ENCODE peak calls at places on chromosome X, in seven cellular contexts. E, T, W, J, Y, S and N are unnamed samples.

GRCh38 chrX:120452131-120452530 is 17.0 kb downstream of the LAMP2 start:
- DNase-seq in T (peak; percentile 32), E (no peak), S (peak; percentile 59), Y (no peak), J (no peak), W (no peak), N (peak; percentile 8)

GRCh38 chrX:53281321-53281822 is at the start of gene IQSEC2:
- DNase-seq in J (peak; percentile 88), E (no peak), T (peak; percentile 82), S (peak; percentile 81), W (peak; percentile 80), Y (peak; percentile 67), N (no peak)

GRCh38 chrX:103918050-103918449 is 44.4 kb upstream of the TMSB15B start:
- DNase-seq in W (peak; percentile 38), S (peak; percentile 73), T (peak; percentile 68), Y (no peak), E (peak; percentile 4), J (peak; percentile 28), N (peak; percentile 2)

GRCh38 chrX:7987160-7987992 is 60.2 kb upstream of the PNPLA4 start:
- DNase-seq in S (peak; percentile 22), E (no peak), J (no peak), W (no peak), T (peak; percentile 68), Y (no peak), N (no peak)

GRCh38 chrX:73828080-73828720 is 265.2 kb downstream of the CHIC1 start:
- DNase-seq in W (no peak), J (no peak), S (no peak), Y (no peak), T (no peak), E (no peak), N (no peak)

GRCh38 chrX:36575670-36576069 is 432.5 kb upstream of the FAM47C start:
- DNase-seq in W (no peak), T (no peak), Y (no peak), S (no peak), E (no peak), J (no peak), N (no peak)

GRCh38 chrX:130039847-130040246 is 57.4 kb downstream of the BCORL1 start:
- DNase-seq in Y (no peak), J (no peak), E (no peak), T (no peak), S (no peak), W (no peak), N (no peak)

GRCh38 chrX:31572396-31572795 is 500.6 kb upstream of the FTHL17 start:
- DNase-seq in Y (no peak), E (no peak), T (peak; percentile 53), W (no peak), J (no peak), S (no peak), N (no peak)

GRCh38 chrX:8738588-8739189 is 6.8 kb upstream of the ANOS1 start:
- DNase-seq in W (peak; percentile 44), T (no peak), Y (no peak), S (peak; percentile 60), J (peak; percentile 39), E (no peak), N (no peak)

GRCh38 chrX:15675490-15675921 is 10.9 kb upstream of the CLTRN start:
- DNase-seq in Y (peak; percentile 92), W (peak; percentile 83), S (peak; percentile 83), T (no peak), J (peak; percentile 84), E (peak; percentile 70), N (peak; percentile 80)

GRCh38 chrX:7570432-7571009 is 272.4 kb upstream of the VCX start:
- DNase-seq in S (peak; percentile 1), J (no peak), T (no peak), Y (no peak), W (no peak), E (no peak), N (no peak)

DNA sequence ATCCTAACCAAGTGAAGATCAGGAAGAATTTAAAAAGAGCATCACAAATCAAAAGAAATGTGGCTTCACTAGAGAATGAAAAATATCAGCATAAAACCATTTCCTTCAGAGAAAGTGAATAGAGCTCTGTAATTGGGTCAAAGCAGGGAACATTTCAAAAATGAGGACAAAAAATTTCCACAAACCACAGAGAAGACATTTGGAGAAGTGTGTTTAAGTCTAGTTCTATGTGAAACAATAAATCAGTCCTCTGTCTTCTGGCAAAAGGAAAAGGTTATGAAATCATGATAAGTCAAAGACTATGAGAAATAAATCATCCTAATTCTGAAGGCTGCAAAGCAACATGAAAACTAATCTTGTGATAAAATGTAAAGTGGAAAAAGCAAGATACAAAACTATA is 27.9 kb downstream of the SMPX start:
- DNase-seq in S (no peak), E (no peak), W (no peak), T (peak; percentile 65), Y (no peak), J (no peak), N (no peak)
- H3K27ac ChIP-seq in S (no peak overlapping the region), E (no peak overlapping the region), W (no peak overlapping the region), T (no peak overlapping the region), Y (no peak overlapping the region), J (no peak overlapping the region), N (no peak overlapping the region)

DNA sequence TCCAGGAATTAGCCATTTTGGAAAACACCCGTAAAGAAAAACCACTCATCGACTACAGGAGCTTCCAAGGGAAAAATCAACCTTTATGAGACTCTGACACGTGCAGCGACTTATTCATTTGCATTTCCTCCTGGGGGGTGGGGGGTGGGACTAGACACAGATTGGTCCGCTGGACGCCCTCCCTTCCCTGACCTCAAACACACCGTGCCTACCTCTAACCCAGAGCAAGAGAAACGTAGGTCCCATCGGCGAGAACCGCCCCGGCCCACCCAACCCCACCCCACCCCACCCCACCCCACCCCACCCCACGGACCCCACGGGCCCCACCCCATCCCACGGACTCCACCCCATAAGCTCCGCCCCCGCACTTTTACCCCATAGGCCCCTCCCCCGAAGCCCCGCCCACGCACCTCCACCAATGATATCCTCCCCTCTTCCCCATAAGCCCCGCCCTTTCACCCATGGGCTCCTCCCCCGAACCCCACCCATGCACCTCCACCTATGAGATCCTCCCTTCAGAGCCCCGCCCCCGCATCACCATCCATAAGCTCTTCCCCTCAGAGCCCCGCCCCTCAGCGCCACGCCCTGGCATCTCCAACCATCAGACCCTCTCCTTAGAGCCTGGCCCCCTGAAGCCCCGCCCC is 1.1 kb downstream of the GTPBP6 start:
- DNase-seq in Y (no peak), J (no peak), E (no peak), T (no peak), W (no peak), S (peak; percentile 90), N (no peak)
- H3K27ac ChIP-seq in Y (peak overlapping the region; percentile 94), J (peak overlapping the region; percentile 95), E (peak overlapping the region; percentile 94), T (peak overlapping the region; percentile 23), W (peak overlapping the region; percentile 98), S (peak overlapping the region; percentile 89), N (peak overlapping the region; percentile 92)

GRCh38 chrX:96985046-96985445 is 101.3 kb downstream of the RPA4 start:
- DNase-seq in Y (no peak), J (no peak), W (no peak), T (peak; percentile 2), E (no peak), S (peak; percentile 12), N (no peak)
- H3K27ac ChIP-seq in Y (no peak overlapping the region), J (no peak overlapping the region), W (no peak overlapping the region), T (no peak overlapping the region), E (no peak overlapping the region), S (no peak overlapping the region), N (no peak overlapping the region)

DNA sequence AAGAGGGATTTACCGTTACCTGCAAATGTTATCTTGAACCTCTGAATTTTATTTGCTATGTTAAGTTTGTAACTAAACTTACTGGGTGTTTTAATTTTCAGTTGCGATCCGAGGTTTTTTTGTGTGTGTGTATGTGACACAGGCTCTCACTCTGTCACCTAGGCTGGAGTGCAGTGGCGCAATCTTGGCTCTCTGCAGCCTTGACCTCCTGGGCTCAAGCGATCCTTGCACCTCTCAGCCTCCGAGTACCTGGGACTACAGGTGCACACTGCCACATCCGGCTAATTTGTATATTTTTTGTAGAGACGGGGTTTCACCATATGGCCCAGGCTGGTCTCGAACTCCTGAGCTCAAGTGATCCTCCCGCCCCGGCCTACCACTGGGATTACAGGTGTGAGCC is 18.5 kb downstream of the PDK3 start:
- DNase-seq in W (no peak), E (no peak), S (no peak), Y (no peak), J (no peak), T (no peak), N (no peak)
- H3K27ac ChIP-seq in W (no peak overlapping the region), E (no peak overlapping the region), S (no peak overlapping the region), Y (no peak overlapping the region), J (no peak overlapping the region), T (no peak overlapping the region), N (no peak overlapping the region)

DNA sequence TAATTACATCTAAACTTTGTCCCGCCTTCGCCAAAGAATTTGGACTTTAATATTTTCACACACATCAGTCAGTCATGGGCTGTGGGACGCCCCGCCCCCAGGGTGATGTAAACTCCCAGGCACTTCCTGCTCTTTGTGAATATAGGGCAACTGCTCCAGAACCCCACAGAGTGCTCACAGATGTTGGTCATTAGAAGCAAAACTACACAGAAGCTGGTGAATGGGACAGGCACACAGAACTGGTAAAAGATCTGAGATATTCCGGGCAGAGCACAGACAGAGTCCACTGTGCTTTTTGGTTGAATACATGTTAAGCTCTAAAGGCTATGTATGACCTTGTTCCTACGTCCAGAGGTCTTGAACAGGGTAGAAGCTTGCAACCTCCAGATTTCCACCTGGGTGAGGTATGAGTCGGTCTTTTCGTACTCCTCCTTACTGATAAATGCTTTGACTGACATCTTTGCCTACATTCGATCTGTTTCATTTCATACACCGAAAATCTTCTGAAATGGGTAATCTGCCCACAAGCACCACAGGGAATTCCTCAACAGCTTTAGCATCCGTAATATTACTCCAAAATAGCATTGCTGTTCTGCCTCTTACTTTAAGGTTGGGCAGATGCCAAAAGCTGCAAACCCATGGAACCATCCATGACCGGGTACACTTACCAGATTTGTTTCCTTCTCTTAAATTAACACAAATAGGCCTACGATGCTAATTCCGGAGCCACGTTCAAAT is 144.6 kb downstream of the AMELX start:
- DNase-seq in E (no peak), J (peak; percentile 45), W (peak; percentile 19), S (peak; percentile 77), T (peak; percentile 75), Y (no peak), N (no peak)
- H3K27ac ChIP-seq in E (no peak overlapping the region), J (no peak overlapping the region), W (no peak overlapping the region), S (peak overlapping the region; percentile 35), T (peak overlapping the region; percentile 44), Y (no peak overlapping the region), N (no peak overlapping the region)